ENCODE peak calls at places on chromosomes 7 and 10, in four cellular contexts. One of them, this sample, is unnamed.

GRCh38 chr10:69409968-69410367 is 6.8 kb downstream of the TACR2 start:
- DNase-seq in left ventricle myocardium inferior: no peak
- DNase-seq in HFFc6: no peak
- DNase-seq in body of pancreas: no peak
- DNase-seq in this sample: no peak

GRCh38 chr10:17428616-17429097 is 25.7 kb downstream of the ST8SIA6 start:
- DNase-seq in left ventricle myocardium inferior: no peak
- DNase-seq in HFFc6: no peak
- DNase-seq in body of pancreas: no peak
- DNase-seq in this sample: peak

GRCh38 chr7:129970816-129971215 is 18.1 kb upstream of the UBE2H start:
- DNase-seq in left ventricle myocardium inferior: no peak
- DNase-seq in HFFc6: no peak
- DNase-seq in body of pancreas: no peak
- DNase-seq in this sample: peak

GRCh38 chr7:123916240-123916724 is 8.8 kb upstream of the SPAM1 start:
- DNase-seq in left ventricle myocardium inferior: no peak
- DNase-seq in HFFc6: no peak
- DNase-seq in body of pancreas: no peak
- DNase-seq in this sample: peak

GRCh38 chr7:51253157-51253556 is 63.5 kb downstream of the COBL start:
- DNase-seq in left ventricle myocardium inferior: no peak
- DNase-seq in HFFc6: no peak
- DNase-seq in body of pancreas: peak
- DNase-seq in this sample: no peak

GRCh38 chr10:59880019-59880717 is 26.2 kb downstream of the CCDC6 start:
- DNase-seq in left ventricle myocardium inferior: no peak
- DNase-seq in HFFc6: no peak
- DNase-seq in body of pancreas: no peak
- DNase-seq in this sample: no peak

GRCh38 chr10:5622586-5622985 is 43.8 kb downstream of the ASB13 start:
- DNase-seq in left ventricle myocardium inferior: no peak
- DNase-seq in HFFc6: peak
- DNase-seq in body of pancreas: no peak
- DNase-seq in this sample: no peak

GRCh38 chr10:75936841-75937240 is 505.4 kb downstream of the LRMDA start:
- DNase-seq in left ventricle myocardium inferior: no peak
- DNase-seq in HFFc6: no peak
- DNase-seq in body of pancreas: no peak
- DNase-seq in this sample: no peak

GRCh38 chr10:112307631-112308502 is 24.7 kb downstream of the TECTB start:
- DNase-seq in left ventricle myocardium inferior: no peak
- DNase-seq in HFFc6: peak
- DNase-seq in body of pancreas: peak
- DNase-seq in this sample: no peak

GRCh38 chr7:141344153-141344935 is 206.9 kb upstream of the AGK start:
- DNase-seq in left ventricle myocardium inferior: no peak
- DNase-seq in HFFc6: no peak
- DNase-seq in body of pancreas: no peak
- DNase-seq in this sample: no peak

GRCh38 chr7:46751471-46751870 is 830.4 kb upstream of the IGFBP3 start:
- DNase-seq in left ventricle myocardium inferior: no peak
- DNase-seq in HFFc6: no peak
- DNase-seq in body of pancreas: no peak
- DNase-seq in this sample: no peak

GRCh38 chr10:4256971-4257370 is 472.0 kb upstream of the KLF6 start:
- DNase-seq in left ventricle myocardium inferior: no peak
- DNase-seq in HFFc6: no peak
- DNase-seq in body of pancreas: no peak
- DNase-seq in this sample: no peak

GRCh38 chr7:149720372-149721083 is 52.9 kb downstream of the ZNF467 start:
- DNase-seq in left ventricle myocardium inferior: peak
- DNase-seq in HFFc6: no peak
- DNase-seq in body of pancreas: peak
- DNase-seq in this sample: no peak

GRCh38 chr10:32982293-32982709 is 24.3 kb upstream of the ITGB1 start:
- DNase-seq in left ventricle myocardium inferior: no peak
- DNase-seq in HFFc6: peak
- DNase-seq in body of pancreas: no peak
- DNase-seq in this sample: no peak

GRCh38 chr10:102090772-102091171 is 25.6 kb downstream of the HPS6 start:
- DNase-seq in left ventricle myocardium inferior: no peak
- DNase-seq in HFFc6: no peak
- DNase-seq in body of pancreas: no peak
- DNase-seq in this sample: no peak

GRCh38 chr10:23693895-23694294 is 255.0 kb downstream of the OTUD1 start:
- DNase-seq in left ventricle myocardium inferior: no peak
- DNase-seq in HFFc6: no peak
- DNase-seq in body of pancreas: no peak
- DNase-seq in this sample: no peak

GRCh38 chr7:107441576-107442422 is 28.1 kb upstream of the GPR22 start:
- DNase-seq in left ventricle myocardium inferior: no peak
- DNase-seq in HFFc6: no peak
- DNase-seq in body of pancreas: no peak
- DNase-seq in this sample: no peak

GRCh38 chr7:12299367-12299766 is 88.3 kb downstream of the TMEM106B start:
- DNase-seq in left ventricle myocardium inferior: no peak
- DNase-seq in HFFc6: no peak
- DNase-seq in body of pancreas: no peak
- DNase-seq in this sample: no peak

GRCh38 chr10:5361966-5362365 is 2.8 kb upstream of the UCN3 start:
- DNase-seq in left ventricle myocardium inferior: no peak
- DNase-seq in HFFc6: no peak
- DNase-seq in body of pancreas: no peak
- DNase-seq in this sample: no peak

GRCh38 chr7:97844036-97844435 is 28.2 kb downstream of the ASNS start:
- DNase-seq in left ventricle myocardium inferior: no peak
- DNase-seq in HFFc6: no peak
- DNase-seq in body of pancreas: no peak
- DNase-seq in this sample: no peak

GRCh38 chr7:17374654-17375053 is 76.2 kb downstream of the AHR start:
- DNase-seq in left ventricle myocardium inferior: no peak
- DNase-seq in HFFc6: no peak
- DNase-seq in body of pancreas: no peak
- DNase-seq in this sample: no peak

GRCh38 chr10:84204122-84204521 is 9.8 kb downstream of the CDHR1 start:
- DNase-seq in left ventricle myocardium inferior: no peak
- DNase-seq in HFFc6: no peak
- DNase-seq in body of pancreas: no peak
- DNase-seq in this sample: no peak

GRCh38 chr10:84205049-84205852 is 10.9 kb downstream of the CDHR1 start:
- DNase-seq in left ventricle myocardium inferior: peak
- DNase-seq in HFFc6: peak
- DNase-seq in body of pancreas: no peak
- DNase-seq in this sample: peak

GRCh38 chr10:84208023-84208422 is 13.7 kb downstream of the CDHR1 start:
- DNase-seq in left ventricle myocardium inferior: no peak
- DNase-seq in HFFc6: no peak
- DNase-seq in body of pancreas: no peak
- DNase-seq in this sample: no peak

GRCh38 chr10:84204610-84205009 is 10.3 kb downstream of the CDHR1 start:
- DNase-seq in left ventricle myocardium inferior: no peak
- DNase-seq in HFFc6: no peak
- DNase-seq in body of pancreas: no peak
- DNase-seq in this sample: no peak

GRCh38 chr10:84205853-84206513 is 11.6 kb downstream of the CDHR1 start:
- DNase-seq in left ventricle myocardium inferior: no peak
- DNase-seq in HFFc6: no peak
- DNase-seq in body of pancreas: no peak
- DNase-seq in this sample: no peak
- TF ChIP-seq CTCF in left ventricle myocardium inferior: no peak
- TF ChIP-seq CTCF in HFFc6: peak
- TF ChIP-seq CTCF in body of pancreas: no peak
- TF ChIP-seq CTCF in this sample: no peak

DNA sequence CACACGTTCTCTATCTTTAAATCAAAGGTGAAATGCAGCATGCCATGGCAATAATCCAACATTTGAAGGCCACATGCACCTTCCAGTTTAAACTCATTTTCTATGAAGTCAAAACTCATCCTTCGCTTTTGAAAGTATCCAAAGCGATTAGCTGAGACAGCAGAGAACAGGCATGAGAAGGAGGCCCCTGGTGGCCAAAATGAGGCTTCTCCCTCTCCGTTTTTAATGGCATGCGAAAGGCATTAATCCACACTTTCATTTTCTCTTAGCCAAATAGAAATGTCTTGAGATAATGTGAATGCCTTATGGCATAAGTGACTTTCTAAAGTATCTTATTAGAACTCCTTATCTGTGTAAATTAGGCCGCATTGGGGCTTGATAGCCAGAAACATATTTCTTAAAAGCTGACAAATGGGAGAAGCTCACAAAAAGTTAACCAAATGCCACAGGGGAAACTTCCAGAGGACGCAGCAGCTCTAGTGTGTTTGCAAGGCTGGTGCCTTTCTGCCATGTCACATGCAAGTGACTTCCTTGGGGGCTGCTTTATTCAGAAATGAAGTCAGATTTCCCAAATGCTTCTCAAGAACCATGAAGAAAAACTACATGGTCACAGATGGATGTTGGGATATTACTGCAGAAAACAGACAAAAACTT is 1189.6 kb downstream of the SORCS1 start:
- DNase-seq in left ventricle myocardium inferior: no peak
- DNase-seq in HFFc6: no peak
- DNase-seq in body of pancreas: peak
- DNase-seq in this sample: no peak
- TF ChIP-seq CTCF in left ventricle myocardium inferior: peak
- TF ChIP-seq CTCF in HFFc6: peak
- TF ChIP-seq CTCF in body of pancreas: peak
- TF ChIP-seq CTCF in this sample: no peak

GRCh38 chr7:30284298-30285066 is at the start of gene ZNRF2:
- DNase-seq in left ventricle myocardium inferior: peak
- DNase-seq in HFFc6: peak
- DNase-seq in body of pancreas: peak
- DNase-seq in this sample: peak
- TF ChIP-seq CTCF in left ventricle myocardium inferior: peak
- TF ChIP-seq CTCF in HFFc6: peak
- TF ChIP-seq CTCF in body of pancreas: peak
- TF ChIP-seq CTCF in this sample: peak

GRCh38 chr10:67087140-67087436 is 161.3 kb downstream of the LRRTM3 start:
- DNase-seq in left ventricle myocardium inferior: no peak
- DNase-seq in HFFc6: no peak
- DNase-seq in body of pancreas: no peak
- DNase-seq in this sample: no peak
- TF ChIP-seq CTCF in left ventricle myocardium inferior: no peak
- TF ChIP-seq CTCF in HFFc6: no peak
- TF ChIP-seq CTCF in body of pancreas: no peak
- TF ChIP-seq CTCF in this sample: no peak

GRCh38 chr10:34664706-34665105 is 150.4 kb downstream of the PARD3 start:
- DNase-seq in left ventricle myocardium inferior: no peak
- DNase-seq in HFFc6: no peak
- DNase-seq in body of pancreas: no peak
- DNase-seq in this sample: no peak

GRCh38 chr10:34669079-34669478 is 146.0 kb downstream of the PARD3 start:
- DNase-seq in left ventricle myocardium inferior: no peak
- DNase-seq in HFFc6: no peak
- DNase-seq in body of pancreas: no peak
- DNase-seq in this sample: no peak

GRCh38 chr10:34667177-34667576 is 147.9 kb downstream of the PARD3 start:
- DNase-seq in left ventricle myocardium inferior: no peak
- DNase-seq in HFFc6: no peak
- DNase-seq in body of pancreas: no peak
- DNase-seq in this sample: no peak

GRCh38 chr10:34670101-34670500 is 145.0 kb downstream of the PARD3 start:
- DNase-seq in left ventricle myocardium inferior: no peak
- DNase-seq in HFFc6: no peak
- DNase-seq in body of pancreas: no peak
- DNase-seq in this sample: no peak

GRCh38 chr10:34666008-34666700 is 148.9 kb downstream of the PARD3 start:
- DNase-seq in left ventricle myocardium inferior: no peak
- DNase-seq in HFFc6: peak
- DNase-seq in body of pancreas: peak
- DNase-seq in this sample: no peak
- TF ChIP-seq CTCF in left ventricle myocardium inferior: peak
- TF ChIP-seq CTCF in HFFc6: peak
- TF ChIP-seq CTCF in body of pancreas: peak
- TF ChIP-seq CTCF in this sample: no peak

GRCh38 chr7:5586963-5587348 is 163.3 kb upstream of the TNRC18 start:
- DNase-seq in left ventricle myocardium inferior: no peak
- DNase-seq in HFFc6: no peak
- DNase-seq in body of pancreas: no peak
- DNase-seq in this sample: no peak

GRCh38 chr7:5586279-5586962 is 162.8 kb upstream of the TNRC18 start:
- DNase-seq in left ventricle myocardium inferior: no peak
- DNase-seq in HFFc6: no peak
- DNase-seq in body of pancreas: no peak
- DNase-seq in this sample: peak

GRCh38 chr7:5590596-5591546 is 167.2 kb upstream of the TNRC18 start:
- DNase-seq in left ventricle myocardium inferior: no peak
- DNase-seq in HFFc6: no peak
- DNase-seq in body of pancreas: no peak
- DNase-seq in this sample: no peak

GRCh38 chr7:5591547-5591899 is 167.9 kb upstream of the TNRC18 start:
- DNase-seq in left ventricle myocardium inferior: no peak
- DNase-seq in HFFc6: peak
- DNase-seq in body of pancreas: no peak
- DNase-seq in this sample: no peak

DNA sequence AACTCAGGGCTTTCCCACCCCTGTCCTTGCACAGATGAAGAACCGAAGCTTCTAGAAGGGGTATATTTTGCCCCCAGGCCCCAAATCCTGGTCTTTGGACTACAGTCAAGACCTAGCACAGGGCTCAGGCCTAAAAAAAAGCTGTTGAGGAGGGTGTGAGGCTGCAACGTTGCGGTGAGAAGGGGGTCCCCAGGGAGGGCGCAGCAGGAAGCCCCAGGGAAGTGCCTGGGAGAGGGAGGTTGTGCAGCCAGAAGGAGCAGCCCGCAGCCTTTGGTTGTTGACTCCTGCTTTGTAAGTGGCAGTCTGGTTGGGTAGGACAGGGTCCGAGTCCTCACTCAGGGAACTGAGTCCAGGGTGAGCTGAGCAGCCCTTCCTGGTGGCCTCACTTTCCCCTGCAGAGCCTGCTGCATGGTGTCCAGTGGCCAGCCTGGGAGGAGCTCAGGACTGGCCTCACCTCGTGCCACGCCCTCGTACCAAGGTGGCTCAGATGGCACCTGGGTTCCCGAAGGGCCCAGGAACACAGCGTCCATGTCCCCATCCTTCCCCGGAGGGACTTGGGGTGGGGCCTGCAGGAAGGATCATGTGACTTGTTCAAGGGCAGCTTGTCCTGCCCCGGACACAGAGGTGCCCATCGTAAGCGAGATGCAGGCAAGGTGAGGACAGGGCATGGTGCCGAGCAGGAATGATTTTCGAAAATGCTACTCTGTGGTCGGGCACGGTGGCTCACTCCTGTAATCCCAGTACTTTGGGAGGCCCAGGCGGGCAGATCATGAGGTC is 166.4 kb upstream of the TNRC18 start:
- DNase-seq in left ventricle myocardium inferior: no peak
- DNase-seq in HFFc6: no peak
- DNase-seq in body of pancreas: no peak
- DNase-seq in this sample: no peak
- TF ChIP-seq CTCF in left ventricle myocardium inferior: no peak
- TF ChIP-seq CTCF in HFFc6: no peak
- TF ChIP-seq CTCF in body of pancreas: no peak
- TF ChIP-seq CTCF in this sample: no peak

GRCh38 chr7:112337177-112337576 is 113.1 kb upstream of the IFRD1 start:
- DNase-seq in left ventricle myocardium inferior: no peak
- DNase-seq in HFFc6: no peak
- DNase-seq in body of pancreas: no peak
- DNase-seq in this sample: no peak
- TF ChIP-seq CTCF in left ventricle myocardium inferior: no peak
- TF ChIP-seq CTCF in HFFc6: no peak
- TF ChIP-seq CTCF in body of pancreas: no peak
- TF ChIP-seq CTCF in this sample: no peak

GRCh38 chr7:121985476-121985875 is 112.5 kb downstream of the PTPRZ1 start:
- DNase-seq in left ventricle myocardium inferior: no peak
- DNase-seq in HFFc6: no peak
- DNase-seq in body of pancreas: no peak
- DNase-seq in this sample: no peak
- TF ChIP-seq CTCF in left ventricle myocardium inferior: no peak
- TF ChIP-seq CTCF in HFFc6: peak
- TF ChIP-seq CTCF in body of pancreas: no peak
- TF ChIP-seq CTCF in this sample: no peak